ENCODE peak calls at places on chromosomes 13 and 19, in four cellular contexts. R is stimulated activated CD4-positive, alpha-beta T cell treated with anti-CD3 and anti-CD28 coated beads, Interleukin-4, amount 100 ng/mL, for 4 hours; Z is cardiac fibroblast; E is Right ventricle myocardium superior. J is an unnamed sample.
A peak's percentile ranks its signal among the peaks of the same experiment; 100 is the strongest.

GRCh38 chr13:97724450-97724849 is 229.0 kb upstream of the IPO5 start:
- DNase-seq in R (no peak), Z (peak; percentile 47), E (no peak), J (no peak)

GRCh38 chr19:15291666-15292065 is 40.7 kb downstream of the BRD4 start:
- DNase-seq in R (no peak), Z (no peak), E (no peak), J (no peak)

GRCh38 chr19:51365211-51366049 is 758 bp downstream of the ETFB start:
- DNase-seq in R (no peak), Z (peak; percentile 66), E (peak; percentile 49), J (peak; percentile 31)

GRCh38 chr13:50670847-50671542 is 172.5 kb downstream of the DLEU7 start:
- DNase-seq in R (no peak), Z (no peak), E (no peak), J (no peak)

GRCh38 chr13:26967119-26968038 is 204.2 kb downstream of the USP12 start:
- DNase-seq in R (no peak), Z (peak; percentile 70), E (peak; percentile 69), J (no peak)

GRCh38 chr13:44523176-44524017 is 52.7 kb downstream of the TSC22D1 start:
- DNase-seq in R (no peak), Z (peak; percentile 61), E (no peak), J (no peak)

GRCh38 chr19:36604656-36605100 is 435 bp upstream of the ZNF382 start:
- DNase-seq in R (peak; percentile 85), Z (peak; percentile 12), E (peak; percentile 84), J (peak; percentile 89)

GRCh38 chr19:35251456-35251855 is 2.7 kb downstream of the LSR start:
- DNase-seq in R (no peak), Z (no peak), E (no peak), J (no peak)

GRCh38 chr13:37046062-37046461 is 13.4 kb downstream of the SUPT20H start:
- DNase-seq in R (no peak), Z (no peak), E (no peak), J (no peak)

GRCh38 chr13:27101847-27102246 is 69.8 kb downstream of the USP12 start:
- DNase-seq in R (no peak), Z (no peak), E (no peak), J (no peak)

GRCh38 chr13:19074519-19074918 is 107.1 kb downstream of the TUBA3C start:
- DNase-seq in R (no peak), Z (no peak), E (no peak), J (no peak)

GRCh38 chr19:3075605-3076431 is 13.5 kb upstream of the TLE5 start:
- DNase-seq in R (peak; percentile 81), Z (no peak), E (peak; percentile 70), J (peak; percentile 76)

GRCh38 chr13:101140936-101141335 is 275.4 kb downstream of the NALCN start:
- DNase-seq in R (no peak), Z (no peak), E (no peak), J (no peak)

GRCh38 chr13:99431927-99432636 is 69.2 kb upstream of the TM9SF2 start:
- DNase-seq in R (no peak), Z (no peak), E (no peak), J (peak; percentile 69)

GRCh38 chr13:73898276-73898675 is 235.9 kb downstream of the KLF12 start:
- DNase-seq in R (no peak), Z (no peak), E (no peak), J (no peak)

GRCh38 chr13:28117689-28118377 is 17.5 kb upstream of the FLT3 start:
- DNase-seq in R (no peak), Z (peak; percentile 63), E (peak; percentile 86), J (no peak)

GRCh38 chr19:18809149-18809978 is 18.3 kb upstream of the COMP start:
- DNase-seq in R (no peak), Z (peak; percentile 92), E (peak; percentile 71), J (no peak)

GRCh38 chr13:87777395-87777794 is 106.2 kb downstream of the SLITRK5 start:
- DNase-seq in R (no peak), Z (no peak), E (no peak), J (no peak)

GRCh38 chr19:3586124-3586626 is 897 bp downstream of the GIPC3 start:
- DNase-seq in R (peak; percentile 44), Z (no peak), E (no peak), J (peak; percentile 33)

GRCh38 chr19:17254636-17255035 is 8.9 kb upstream of the NR2F6 start:
- DNase-seq in R (no peak), Z (no peak), E (no peak), J (no peak)

GRCh38 chr19:23855676-23856075 is 59.0 kb upstream of the ZNF726 start:
- DNase-seq in R (no peak), Z (no peak), E (no peak), J (no peak)

GRCh38 chr13:73754727-73755292 is 379.4 kb downstream of the KLF12 start:
- DNase-seq in R (no peak), Z (peak; percentile 76), E (no peak), J (peak; percentile 28)

GRCh38 chr13:96091164-96091931 is 1.4 kb downstream of the HS6ST3 start:
- DNase-seq in R (no peak), Z (peak; percentile 1), E (peak; percentile 45), J (no peak)

GRCh38 chr13:44231786-44232516 is 141.7 kb upstream of the SERP2 start:
- DNase-seq in R (no peak), Z (peak; percentile 90), E (no peak), J (no peak)

GRCh38 chr13:38872693-38873092 is 117.9 kb downstream of the STOML3 start:
- DNase-seq in R (peak; percentile 15), Z (peak; percentile 46), E (peak; percentile 53), J (peak; percentile 18)

GRCh38 chr19:17539288-17540117 is 15.9 kb upstream of the COLGALT1 start:
- DNase-seq in R (peak; percentile 91), Z (peak; percentile 97), E (peak; percentile 97), J (peak; percentile 100)

GRCh38 chr19:49362048-49362925 is at the start of gene TEAD2:
- DNase-seq in R (no peak), Z (peak; percentile 68), E (peak; percentile 86), J (no peak)

GRCh38 chr13:79393564-79394249 is 12.3 kb downstream of the RBM26 start:
- DNase-seq in R (no peak), Z (no peak), E (no peak), J (no peak)